ENCODE peak calls at places on chromosomes 13 and 19, in ten cellular contexts. One of them, this sample, is unnamed.

GRCh38 chr13:43232866-43233265 is 209.5 kb downstream of the DNAJC15 start:
- DNase-seq in NCI-H460: no peak
- DNase-seq in AG09319: peak
- DNase-seq in heart right ventricle: no peak
- DNase-seq in NCI-H524 treated with DMSO at 0.1 percent for 48 hours: no peak
- DNase-seq in brain pericyte: peak
- DNase-seq in HEK293T: no peak
- DNase-seq in BE2C: no peak
- DNase-seq in activated CD4-positive, alpha-beta T cell treated with anti-CD3 and anti-CD28 coated beads, Interleukin-2, amount 10 ng/mL, durations not matched to agents 7 days and 5 days: no peak
- DNase-seq in frontal cortex: no peak
- DNase-seq in this sample: no peak

GRCh38 chr13:60164490-60164889 is 762 bp upstream of the DIAPH3 start:
- DNase-seq in NCI-H460: no peak
- DNase-seq in AG09319: no peak
- DNase-seq in heart right ventricle: no peak
- DNase-seq in NCI-H524 treated with DMSO at 0.1 percent for 48 hours: no peak
- DNase-seq in brain pericyte: no peak
- DNase-seq in HEK293T: no peak
- DNase-seq in BE2C: no peak
- DNase-seq in activated CD4-positive, alpha-beta T cell treated with anti-CD3 and anti-CD28 coated beads, Interleukin-2, amount 10 ng/mL, durations not matched to agents 7 days and 5 days: no peak
- DNase-seq in frontal cortex: no peak
- DNase-seq in this sample: peak

GRCh38 chr13:50241479-50241878 is 226.2 kb downstream of the KCNRG start:
- DNase-seq in NCI-H460: no peak
- DNase-seq in AG09319: no peak
- DNase-seq in heart right ventricle: no peak
- DNase-seq in NCI-H524 treated with DMSO at 0.1 percent for 48 hours: no peak
- DNase-seq in brain pericyte: no peak
- DNase-seq in HEK293T: no peak
- DNase-seq in BE2C: no peak
- DNase-seq in activated CD4-positive, alpha-beta T cell treated with anti-CD3 and anti-CD28 coated beads, Interleukin-2, amount 10 ng/mL, durations not matched to agents 7 days and 5 days: no peak
- DNase-seq in frontal cortex: no peak
- DNase-seq in this sample: no peak

GRCh38 chr19:33301900-33302174 is 497 bp downstream of the CEBPA start:
- DNase-seq in NCI-H460: no peak
- DNase-seq in AG09319: no peak
- DNase-seq in heart right ventricle: no peak
- DNase-seq in NCI-H524 treated with DMSO at 0.1 percent for 48 hours: no peak
- DNase-seq in brain pericyte: no peak
- DNase-seq in HEK293T: no peak
- DNase-seq in BE2C: no peak
- DNase-seq in activated CD4-positive, alpha-beta T cell treated with anti-CD3 and anti-CD28 coated beads, Interleukin-2, amount 10 ng/mL, durations not matched to agents 7 days and 5 days: no peak
- DNase-seq in frontal cortex: no peak
- DNase-seq in this sample: no peak

GRCh38 chr19:40805258-40805868 is 6.4 kb downstream of the EGLN2 start:
- DNase-seq in NCI-H460: no peak
- DNase-seq in AG09319: no peak
- DNase-seq in heart right ventricle: peak
- DNase-seq in NCI-H524 treated with DMSO at 0.1 percent for 48 hours: no peak
- DNase-seq in brain pericyte: no peak
- DNase-seq in HEK293T: no peak
- DNase-seq in BE2C: no peak
- DNase-seq in activated CD4-positive, alpha-beta T cell treated with anti-CD3 and anti-CD28 coated beads, Interleukin-2, amount 10 ng/mL, durations not matched to agents 7 days and 5 days: peak
- DNase-seq in frontal cortex: no peak
- DNase-seq in this sample: no peak

GRCh38 chr19:48390188-48391099 is 907 bp downstream of the KDELR1 start:
- DNase-seq in NCI-H460: no peak
- DNase-seq in AG09319: no peak
- DNase-seq in heart right ventricle: peak
- DNase-seq in NCI-H524 treated with DMSO at 0.1 percent for 48 hours: no peak
- DNase-seq in brain pericyte: peak
- DNase-seq in HEK293T: peak
- DNase-seq in BE2C: peak
- DNase-seq in activated CD4-positive, alpha-beta T cell treated with anti-CD3 and anti-CD28 coated beads, Interleukin-2, amount 10 ng/mL, durations not matched to agents 7 days and 5 days: peak
- DNase-seq in frontal cortex: peak
- DNase-seq in this sample: peak

GRCh38 chr13:76737526-76737925 is 148.7 kb downstream of the KCTD12 start:
- DNase-seq in NCI-H460: no peak
- DNase-seq in AG09319: no peak
- DNase-seq in heart right ventricle: no peak
- DNase-seq in NCI-H524 treated with DMSO at 0.1 percent for 48 hours: no peak
- DNase-seq in brain pericyte: no peak
- DNase-seq in HEK293T: no peak
- DNase-seq in BE2C: no peak
- DNase-seq in activated CD4-positive, alpha-beta T cell treated with anti-CD3 and anti-CD28 coated beads, Interleukin-2, amount 10 ng/mL, durations not matched to agents 7 days and 5 days: no peak
- DNase-seq in frontal cortex: no peak
- DNase-seq in this sample: no peak

GRCh38 chr13:75356426-75356825 is 125.5 kb downstream of the TBC1D4 start:
- DNase-seq in NCI-H460: no peak
- DNase-seq in AG09319: no peak
- DNase-seq in heart right ventricle: no peak
- DNase-seq in NCI-H524 treated with DMSO at 0.1 percent for 48 hours: no peak
- DNase-seq in brain pericyte: no peak
- DNase-seq in HEK293T: no peak
- DNase-seq in BE2C: no peak
- DNase-seq in activated CD4-positive, alpha-beta T cell treated with anti-CD3 and anti-CD28 coated beads, Interleukin-2, amount 10 ng/mL, durations not matched to agents 7 days and 5 days: no peak
- DNase-seq in frontal cortex: no peak
- DNase-seq in this sample: no peak

GRCh38 chr13:110574161-110574560 is 12.6 kb upstream of the RAB20 start:
- DNase-seq in NCI-H460: no peak
- DNase-seq in AG09319: no peak
- DNase-seq in heart right ventricle: no peak
- DNase-seq in NCI-H524 treated with DMSO at 0.1 percent for 48 hours: no peak
- DNase-seq in brain pericyte: no peak
- DNase-seq in HEK293T: no peak
- DNase-seq in BE2C: no peak
- DNase-seq in activated CD4-positive, alpha-beta T cell treated with anti-CD3 and anti-CD28 coated beads, Interleukin-2, amount 10 ng/mL, durations not matched to agents 7 days and 5 days: no peak
- DNase-seq in frontal cortex: no peak
- DNase-seq in this sample: no peak

GRCh38 chr13:42820450-42820849 is 39.1 kb downstream of the FAM216B start:
- DNase-seq in NCI-H460: no peak
- DNase-seq in AG09319: no peak
- DNase-seq in heart right ventricle: no peak
- DNase-seq in NCI-H524 treated with DMSO at 0.1 percent for 48 hours: no peak
- DNase-seq in brain pericyte: no peak
- DNase-seq in HEK293T: no peak
- DNase-seq in BE2C: no peak
- DNase-seq in activated CD4-positive, alpha-beta T cell treated with anti-CD3 and anti-CD28 coated beads, Interleukin-2, amount 10 ng/mL, durations not matched to agents 7 days and 5 days: no peak
- DNase-seq in frontal cortex: no peak
- DNase-seq in this sample: no peak

GRCh38 chr19:35204799-35205732 is 23.5 kb downstream of the FAM187B start:
- DNase-seq in NCI-H460: no peak
- DNase-seq in AG09319: no peak
- DNase-seq in heart right ventricle: peak
- DNase-seq in NCI-H524 treated with DMSO at 0.1 percent for 48 hours: no peak
- DNase-seq in brain pericyte: no peak
- DNase-seq in HEK293T: no peak
- DNase-seq in BE2C: no peak
- DNase-seq in activated CD4-positive, alpha-beta T cell treated with anti-CD3 and anti-CD28 coated beads, Interleukin-2, amount 10 ng/mL, durations not matched to agents 7 days and 5 days: peak
- DNase-seq in frontal cortex: no peak
- DNase-seq in this sample: peak

GRCh38 chr19:19064811-19065745 is 1.3 kb downstream of the SLC25A42 start:
- DNase-seq in NCI-H460: no peak
- DNase-seq in AG09319: no peak
- DNase-seq in heart right ventricle: no peak
- DNase-seq in NCI-H524 treated with DMSO at 0.1 percent for 48 hours: peak
- DNase-seq in brain pericyte: no peak
- DNase-seq in HEK293T: no peak
- DNase-seq in BE2C: no peak
- DNase-seq in activated CD4-positive, alpha-beta T cell treated with anti-CD3 and anti-CD28 coated beads, Interleukin-2, amount 10 ng/mL, durations not matched to agents 7 days and 5 days: peak
- DNase-seq in frontal cortex: no peak
- DNase-seq in this sample: peak

This sample was measured in GM12865.